ENCODE peak calls at places on chromosomes 12 and 14, in nine cellular contexts. P, E, R, W, G, F, H, I and L are unnamed samples.

GRCh38 chr14:104556256-104557021 is 23.1 kb upstream of the C14orf180 start:
- DNase-seq in F (no peak), P (peak), H (no peak), E (no peak), W (peak), I (peak), R (no peak), G (no peak), L (no peak)

GRCh38 chr12:64402181-64402580 is 2.0 kb upstream of the XPOT start:
- DNase-seq in G (no peak), I (no peak), F (no peak), H (no peak), R (no peak), W (no peak), E (no peak), P (no peak), L (no peak)

GRCh38 chr12:92602930-92603623 is 99.7 kb upstream of the PLEKHG7 start:
- DNase-seq in H (no peak), E (no peak), P (no peak), G (no peak), W (no peak), R (no peak), I (no peak), F (no peak), L (no peak)

GRCh38 chr14:60645191-60645590 is 4.1 kb downstream of the SIX1 start:
- DNase-seq in R (no peak), W (no peak), F (no peak), E (peak), H (no peak), I (no peak), G (no peak), P (no peak), L (no peak)

GRCh38 chr12:46800160-46800559 is 25.6 kb downstream of the SLC38A4 start:
- DNase-seq in F (no peak), P (no peak), I (no peak), H (no peak), R (no peak), W (no peak), G (no peak), E (no peak), L (no peak)

GRCh38 chr14:96424104-96424989 is 32.4 kb downstream of the AK7 start:
- DNase-seq in G (no peak), I (peak), P (no peak), H (peak), F (peak), R (peak), W (peak), E (peak), L (peak)

GRCh38 chr14:75299064-75299463 is 20.4 kb downstream of the FOS start:
- DNase-seq in E (no peak), P (no peak), I (no peak), G (peak), R (no peak), W (peak), F (peak), H (peak), L (peak)

GRCh38 chr14:104715416-104715815 is 8.6 kb upstream of the ADSS1 start:
- DNase-seq in W (no peak), G (no peak), E (no peak), F (no peak), I (no peak), H (no peak), P (no peak), R (no peak), L (no peak)

GRCh38 chr14:43621282-43621681 is 885.8 kb downstream of the FSCB start:
- DNase-seq in W (no peak), F (no peak), R (no peak), G (no peak), P (no peak), H (peak), I (no peak), E (no peak), L (peak)

GRCh38 chr12:106774808-106775524 is 484 bp downstream of the RIC8B start:
- DNase-seq in H (no peak), F (no peak), E (peak), W (no peak), I (no peak), G (no peak), P (no peak), R (peak), L (peak)

GRCh38 chr14:74245292-74245691 is 6.0 kb downstream of the VSX2 start:
- DNase-seq in P (no peak), G (no peak), W (no peak), R (no peak), H (no peak), F (no peak), E (no peak), I (no peak), L (no peak)

GRCh38 chr14:51653096-51653814 is 1.5 kb downstream of the FRMD6 start:
- DNase-seq in G (no peak), I (no peak), P (no peak), R (no peak), E (peak), H (peak), W (no peak), F (peak), L (peak)

GRCh38 chr14:100988956-100989355 is 85.4 kb upstream of the RTL1 start:
- DNase-seq in W (no peak), R (no peak), E (no peak), H (peak), F (no peak), I (no peak), G (no peak), P (no peak), L (no peak)

GRCh38 chr14:33782923-33783322 is 168.0 kb downstream of the EGLN3 start:
- DNase-seq in G (no peak), H (no peak), E (no peak), F (no peak), P (no peak), I (no peak), R (no peak), W (no peak), L (no peak)
- TF ChIP-seq CTCF in G (no peak), H (no peak), E (no peak), F (no peak), P (no peak), I (no peak), R (no peak), W (no peak), L (no peak)

GRCh38 chr12:57491393-57492280 is 3.8 kb downstream of the MARS1 start:
- DNase-seq in E (peak), F (no peak), I (no peak), G (no peak), R (no peak), H (no peak), P (no peak), W (no peak), L (no peak)
- TF ChIP-seq CTCF in E (peak), F (no peak), I (no peak), G (no peak), R (peak), H (peak), P (no peak), W (no peak), L (no peak)

DNA sequence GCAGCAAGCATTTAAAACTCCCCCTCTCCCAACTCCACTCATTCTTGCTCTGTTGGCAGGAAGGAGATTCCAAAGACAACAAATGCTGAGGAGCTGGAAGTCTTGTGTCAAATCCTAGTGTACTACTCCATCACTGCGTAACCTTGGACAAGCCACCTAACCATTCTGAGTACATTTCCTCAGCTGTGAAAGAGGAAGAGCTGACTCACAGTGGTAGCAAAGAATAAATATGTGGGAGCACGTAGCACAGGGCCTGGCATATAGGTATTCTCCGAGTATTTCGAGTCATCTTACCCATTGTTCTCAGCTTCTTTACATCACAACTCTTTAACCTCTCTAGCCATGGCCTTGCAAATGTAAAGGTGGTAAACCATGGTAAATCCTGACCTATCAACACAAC is 28.7 kb downstream of the EGLN3 start:
- DNase-seq in G (no peak), R (no peak), E (no peak), F (no peak), P (no peak), I (no peak), W (no peak), H (peak), L (peak)
- TF ChIP-seq CTCF in G (no peak), R (no peak), E (no peak), F (no peak), P (no peak), I (no peak), W (no peak), H (no peak), L (no peak)

DNA sequence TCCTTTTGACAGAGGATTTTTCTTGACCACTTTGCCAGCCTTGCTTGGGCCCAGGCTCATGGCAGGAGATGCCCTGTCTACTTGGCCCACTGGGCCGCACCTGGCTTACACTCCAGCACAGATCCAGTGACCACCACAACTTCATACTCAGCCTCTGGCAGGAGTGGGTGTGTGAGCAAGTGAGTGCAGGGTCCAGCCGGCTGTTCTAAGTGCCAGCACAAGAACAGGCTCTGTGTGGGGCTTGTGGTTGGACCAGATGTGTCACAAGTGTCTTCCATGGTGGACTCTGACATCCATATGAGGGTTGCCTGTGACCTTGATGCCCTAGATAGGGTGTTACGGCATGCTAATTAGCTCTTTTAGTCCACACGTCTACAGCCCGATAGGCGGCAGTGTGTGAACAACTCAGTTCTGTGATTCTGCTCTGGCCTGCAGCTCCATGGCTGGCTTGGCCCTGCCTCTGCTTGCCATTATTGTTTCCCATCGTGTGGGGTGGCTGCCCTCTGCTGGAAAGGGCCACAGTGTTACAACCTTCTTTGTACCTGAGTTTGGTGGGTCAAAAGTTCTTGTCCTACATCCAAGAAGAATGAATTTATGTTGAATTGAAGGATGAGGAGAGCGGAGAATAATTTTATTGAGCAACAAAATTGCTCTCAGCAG is 1089.1 kb downstream of the SLC6A15 start:
- DNase-seq in E (peak), H (peak), G (no peak), F (no peak), P (peak), R (no peak), I (no peak), W (no peak), L (peak)
- TF ChIP-seq CTCF in E (peak), H (peak), G (no peak), F (no peak), P (peak), R (no peak), I (no peak), W (peak), L (peak)

DNA sequence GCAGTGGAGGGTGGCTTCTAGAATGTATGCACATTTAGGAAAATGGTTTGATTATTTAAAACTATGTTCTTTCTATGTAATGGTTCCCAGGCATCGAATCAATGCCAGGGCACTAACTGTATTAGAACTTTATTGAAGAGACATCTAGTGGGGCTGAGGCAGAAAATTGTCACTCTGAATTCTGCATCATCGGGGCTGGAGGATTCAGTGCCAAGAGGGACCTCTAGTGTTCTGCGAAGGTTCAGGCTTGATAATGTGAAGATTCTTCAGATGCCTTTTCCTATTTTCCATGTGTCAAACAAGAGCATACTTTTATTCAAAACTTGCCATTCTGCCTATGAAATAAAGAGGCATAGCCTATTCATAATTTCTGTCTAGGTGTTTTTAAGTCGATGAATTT is 146.3 kb downstream of the CAND1 start:
- DNase-seq in G (no peak), F (no peak), E (peak), W (no peak), R (no peak), H (peak), I (no peak), P (no peak), L (peak)
- TF ChIP-seq CTCF in G (no peak), F (peak), E (peak), W (peak), R (no peak), H (peak), I (no peak), P (peak), L (no peak)

GRCh38 chr12:20627001-20627588 is 68.0 kb upstream of the SLCO1C1 start:
- DNase-seq in G (no peak), R (no peak), P (no peak), H (no peak), F (no peak), W (no peak), E (no peak), I (no peak), L (no peak)
- TF ChIP-seq CTCF in G (no peak), R (no peak), P (no peak), H (no peak), F (no peak), W (no peak), E (no peak), I (no peak), L (no peak)

GRCh38 chr12:10220398-10221077 is 7.9 kb downstream of the GABARAPL1 start:
- DNase-seq in G (peak), H (peak), P (peak), W (peak), F (peak), E (no peak), R (no peak), I (no peak), L (peak)
- TF ChIP-seq CTCF in G (no peak), H (no peak), P (no peak), W (no peak), F (no peak), E (no peak), R (no peak), I (no peak), L (no peak)